ENCODE peak calls at places on chromosome 1, in ten cellular contexts. O, Q, H, K, W, N, L, G, S and E are unnamed samples.

GRCh38 chr1:40692429-40692905 is 963 bp downstream of the NFYC start:
- DNase-seq in O (peak; percentile 7), Q (peak; percentile 4), H (peak; percentile 36), K (peak; percentile 34), W (no peak), N (no peak), L (peak; percentile 31), G (no peak), S (no peak), E (no peak)

GRCh38 chr1:58896211-58897183 is 112.7 kb upstream of the JUN start:
- DNase-seq in O (no peak), Q (no peak), H (no peak), K (no peak), W (peak; percentile 47), N (peak; percentile 92), L (no peak), G (no peak), S (no peak), E (no peak)

GRCh38 chr1:50852889-50853288 is 107.2 kb downstream of the FAF1 start:
- DNase-seq in O (no peak), Q (no peak), H (no peak), K (no peak), W (no peak), N (no peak), L (no peak), G (no peak), S (no peak), E (no peak)

GRCh38 chr1:100523038-100523649 is 14.8 kb upstream of the GPR88 start:
- DNase-seq in O (no peak), Q (no peak), H (no peak), K (no peak), W (no peak), N (no peak), L (peak; percentile 31), G (no peak), S (no peak), E (no peak)

GRCh38 chr1:160085686-160086089 is 4.3 kb downstream of the KCNJ9 start:
- DNase-seq in O (peak; percentile 63), Q (peak; percentile 15), H (peak; percentile 67), K (peak; percentile 76), W (peak; percentile 60), N (peak; percentile 91), L (peak; percentile 64), G (peak; percentile 44), S (no peak), E (no peak)

GRCh38 chr1:41022424-41022823 is 899 bp upstream of the SLFNL1 start:
- DNase-seq in O (no peak), Q (no peak), H (no peak), K (no peak), W (no peak), N (no peak), L (no peak), G (no peak), S (no peak), E (no peak)

GRCh38 chr1:94599090-94599813 is 57.7 kb upstream of the F3 start:
- DNase-seq in O (no peak), Q (no peak), H (peak; percentile 66), K (no peak), W (no peak), N (no peak), L (peak; percentile 33), G (no peak), S (no peak), E (no peak)

GRCh38 chr1:92820024-92820423 is 11.8 kb upstream of the RPL5 start:
- DNase-seq in O (no peak), Q (peak; percentile 43), H (no peak), K (no peak), W (no peak), N (no peak), L (peak; percentile 63), G (no peak), S (no peak), E (no peak)

GRCh38 chr1:183318433-183318832 is 99.7 kb downstream of the NMNAT2 start:
- DNase-seq in O (no peak), Q (peak; percentile 75), H (peak; percentile 85), K (peak; percentile 97), W (peak; percentile 93), N (peak; percentile 81), L (peak; percentile 92), G (no peak), S (peak; percentile 72), E (peak; percentile 53)
- TF ChIP-seq CTCF in O (no peak), Q (peak; percentile 34), H (no peak), K (peak; percentile 79), W (peak; percentile 82), N (peak; percentile 56), L (peak; percentile 88), G (peak; percentile 22), S (peak; percentile 75), E (peak; percentile 56)

GRCh38 chr1:33696962-33697361 is 166.9 kb upstream of the HMGB4 start:
- DNase-seq in O (no peak), Q (no peak), H (no peak), K (no peak), W (no peak), N (no peak), L (no peak), G (no peak), S (no peak), E (no peak)

GRCh38 chr1:33692216-33693188 is 171.4 kb upstream of the HMGB4 start:
- DNase-seq in O (no peak), Q (no peak), H (no peak), K (no peak), W (no peak), N (no peak), L (no peak), G (no peak), S (no peak), E (no peak)

GRCh38 chr1:33698316-33699035 is 165.4 kb upstream of the HMGB4 start:
- DNase-seq in O (no peak), Q (no peak), H (no peak), K (no peak), W (no peak), N (no peak), L (no peak), G (no peak), S (no peak), E (no peak)

GRCh38 chr1:33696311-33696710 is 167.6 kb upstream of the HMGB4 start:
- DNase-seq in O (no peak), Q (no peak), H (no peak), K (no peak), W (no peak), N (no peak), L (no peak), G (no peak), S (no peak), E (no peak)

DNA sequence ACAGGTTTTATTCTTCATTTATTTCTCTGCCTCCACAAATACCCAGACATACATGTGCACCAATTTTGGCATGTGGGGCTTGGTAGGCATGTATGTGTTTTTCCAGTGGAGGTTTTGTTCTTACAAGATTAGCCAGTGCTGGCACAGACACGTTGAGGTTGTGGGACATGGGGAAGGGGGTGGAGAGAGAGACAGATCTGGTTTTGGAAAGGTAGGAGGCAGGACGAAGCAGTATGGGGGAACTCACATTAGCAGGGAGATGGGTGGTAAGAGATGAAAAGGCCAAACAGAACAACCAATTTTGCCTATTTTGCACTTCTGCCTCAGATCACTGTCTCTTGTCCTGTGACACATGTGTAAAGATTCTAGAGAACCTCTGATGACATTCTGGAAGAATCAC is 166.1 kb upstream of the HMGB4 start:
- DNase-seq in O (no peak), Q (no peak), H (no peak), K (no peak), W (no peak), N (no peak), L (no peak), G (no peak), S (no peak), E (no peak)
- H3K4me3 ChIP-seq in O (no peak overlapping the region), Q (no peak overlapping the region), H (no peak overlapping the region), K (no peak overlapping the region), W (no peak overlapping the region), N (no peak overlapping the region), L (no peak overlapping the region), G (no peak overlapping the region), S (no peak overlapping the region), E (no peak overlapping the region)

GRCh38 chr1:20366076-20366765 is 75.5 kb downstream of the VWA5B1 start:
- DNase-seq in O (no peak), Q (no peak), H (no peak), K (peak; percentile 11), W (no peak), N (no peak), L (no peak), G (no peak), S (no peak), E (no peak)

GRCh38 chr1:20367626-20368025 is 77.0 kb downstream of the VWA5B1 start:
- DNase-seq in O (no peak), Q (no peak), H (peak; percentile 59), K (no peak), W (no peak), N (no peak), L (no peak), G (no peak), S (no peak), E (no peak)

GRCh38 chr1:20368866-20369545 is 78.3 kb downstream of the VWA5B1 start:
- DNase-seq in O (no peak), Q (no peak), H (no peak), K (no peak), W (no peak), N (no peak), L (no peak), G (no peak), S (no peak), E (no peak)

GRCh38 chr1:20365421-20366075 is 74.9 kb downstream of the VWA5B1 start:
- DNase-seq in O (no peak), Q (no peak), H (no peak), K (no peak), W (no peak), N (no peak), L (no peak), G (no peak), S (no peak), E (no peak)

GRCh38 chr1:20366766-20367602 is 76.3 kb downstream of the VWA5B1 start:
- DNase-seq in O (no peak), Q (peak; percentile 42), H (peak; percentile 31), K (peak; percentile 57), W (no peak), N (peak; percentile 69), L (peak; percentile 23), G (no peak), S (no peak), E (peak; percentile 6)
- TF ChIP-seq CTCF in O (no peak), Q (peak; percentile 71), H (no peak), K (peak; percentile 71), W (no peak), N (peak; percentile 51), L (peak; percentile 66), G (no peak), S (peak; percentile 80), E (peak; percentile 61)

GRCh38 chr1:172640146-172640545 is 18.8 kb upstream of the FASLG start:
- DNase-seq in O (no peak), Q (peak; percentile 66), H (no peak), K (no peak), W (no peak), N (no peak), L (peak; percentile 71), G (no peak), S (no peak), E (no peak)

GRCh38 chr1:172641492-172641891 is 17.4 kb upstream of the FASLG start:
- DNase-seq in O (no peak), Q (no peak), H (no peak), K (no peak), W (no peak), N (no peak), L (no peak), G (no peak), S (no peak), E (no peak)

GRCh38 chr1:172637522-172637921 is 21.4 kb upstream of the FASLG start:
- DNase-seq in O (no peak), Q (peak; percentile 96), H (no peak), K (peak; percentile 76), W (no peak), N (no peak), L (peak; percentile 67), G (no peak), S (peak; percentile 84), E (no peak)

GRCh38 chr1:172638249-172638648 is 20.7 kb upstream of the FASLG start:
- DNase-seq in O (no peak), Q (no peak), H (no peak), K (no peak), W (no peak), N (no peak), L (no peak), G (no peak), S (no peak), E (no peak)

GRCh38 chr1:172638885-172639831 is 19.7 kb upstream of the FASLG start:
- DNase-seq in O (peak; percentile 48), Q (peak; percentile 100), H (no peak), K (peak; percentile 50), W (no peak), N (no peak), L (peak; percentile 91), G (peak; percentile 59), S (peak; percentile 99), E (no peak)
- H3K4me3 ChIP-seq in O (no peak overlapping the region), Q (peak overlapping the region; percentile 22), H (no peak overlapping the region), K (no peak overlapping the region), W (no peak overlapping the region), N (no peak overlapping the region), L (peak overlapping the region; percentile 10), G (no peak overlapping the region), S (no peak overlapping the region), E (no peak overlapping the region)